ENCODE peak calls at places on chromosomes 16 and 17, in nine cellular contexts. B, X, T, L, Z, W, K, M and H are unnamed samples.

GRCh38 chr16:30740364-30741251 is 7.6 kb upstream of the PHKG2 start:
- DNase-seq in Z (peak), L (peak), K (peak), X (peak), T (no peak), B (peak), M (peak), W (peak), H (peak)

GRCh38 chr16:27475561-27475960 is 73.6 kb downstream of the IL21R start:
- DNase-seq in W (no peak), K (no peak), T (no peak), Z (no peak), X (no peak), L (no peak), M (peak), B (no peak), H (peak)

GRCh38 chr16:11309895-11310633 is 28.9 kb upstream of the PRM1 start:
- DNase-seq in T (peak), W (no peak), X (no peak), L (no peak), K (no peak), M (no peak), B (no peak), Z (no peak), H (no peak)

GRCh38 chr16:11604783-11605563 is 18.3 kb upstream of the LITAF start:
- DNase-seq in L (no peak), M (peak), W (peak), X (peak), B (no peak), T (no peak), Z (no peak), K (peak), H (no peak)

GRCh38 chr16:12186774-12187335 is 210.3 kb downstream of the SNX29 start:
- DNase-seq in B (no peak), T (no peak), Z (no peak), L (no peak), W (peak), X (no peak), K (no peak), M (peak), H (no peak)

GRCh38 chr16:67022531-67023214 is 6.3 kb upstream of the CBFB start:
- DNase-seq in M (no peak), T (no peak), B (no peak), K (no peak), W (no peak), X (no peak), L (no peak), Z (no peak), H (no peak)

GRCh38 chr17:54937426-54937825 is 31.0 kb downstream of the COX11 start:
- DNase-seq in M (no peak), B (no peak), L (no peak), K (no peak), T (no peak), Z (no peak), W (no peak), X (no peak), H (no peak)

GRCh38 chr16:68642436-68643064 is 2.6 kb upstream of the CDH3 start:
- DNase-seq in L (no peak), X (no peak), B (no peak), M (no peak), T (no peak), K (no peak), Z (no peak), W (no peak), H (no peak)

GRCh38 chr16:12866981-12867551 is 34.3 kb upstream of the SHISA9 start:
- DNase-seq in Z (no peak), T (no peak), K (no peak), X (no peak), W (no peak), L (no peak), M (no peak), B (no peak), H (no peak)

GRCh38 chr16:67180166-67180565 is 3.6 kb downstream of the MATCAP1 start:
- DNase-seq in T (no peak), L (no peak), M (no peak), Z (no peak), K (no peak), X (no peak), W (no peak), B (no peak), H (no peak)

GRCh38 chr16:49250689-49251088 is 30.9 kb downstream of the CBLN1 start:
- DNase-seq in T (no peak), M (no peak), W (no peak), X (no peak), K (no peak), Z (no peak), L (no peak), B (no peak), H (no peak)

GRCh38 chr16:13793788-13794461 is 126.0 kb upstream of the ERCC4 start:
- DNase-seq in K (no peak), B (no peak), T (no peak), Z (no peak), L (no peak), M (no peak), W (peak), X (no peak), H (no peak)

GRCh38 chr17:42553866-42554249 is 1.1 kb downstream of the HSD17B1 start:
- DNase-seq in X (peak), K (no peak), T (peak), W (no peak), L (no peak), B (no peak), Z (no peak), M (no peak), H (no peak)

GRCh38 chr17:62761884-62762283 is 46.2 kb downstream of the MARCHF10 start:
- DNase-seq in K (no peak), Z (no peak), W (no peak), M (no peak), X (no peak), L (no peak), B (no peak), T (no peak), H (peak)

GRCh38 chr17:27550974-27551505 is 79.9 kb upstream of the LGALS9 start:
- DNase-seq in K (no peak), W (no peak), T (no peak), B (no peak), M (no peak), Z (no peak), X (peak), L (no peak), H (no peak)

GRCh38 chr17:40604327-40605080 is 39.2 kb upstream of the CCR7 start:
- DNase-seq in W (no peak), K (no peak), L (no peak), M (no peak), B (no peak), X (no peak), T (no peak), Z (no peak), H (no peak)

GRCh38 chr16:89193021-89193575 is 7.2 kb downstream of the SLC22A31 start:
- DNase-seq in W (peak), L (peak), T (peak), B (no peak), K (peak), Z (peak), X (peak), M (peak), H (peak)

GRCh38 chr17:81365601-81366585 is 29.4 kb upstream of the BAHCC1 start:
- DNase-seq in B (no peak), W (no peak), X (peak), L (no peak), T (peak), M (peak), Z (peak), K (peak), H (no peak)

GRCh38 chr16:48556913-48557351 is 53.0 kb downstream of the N4BP1 start:
- DNase-seq in K (no peak), T (peak), B (no peak), L (no peak), W (no peak), X (no peak), Z (peak), M (peak), H (no peak)

DNA sequence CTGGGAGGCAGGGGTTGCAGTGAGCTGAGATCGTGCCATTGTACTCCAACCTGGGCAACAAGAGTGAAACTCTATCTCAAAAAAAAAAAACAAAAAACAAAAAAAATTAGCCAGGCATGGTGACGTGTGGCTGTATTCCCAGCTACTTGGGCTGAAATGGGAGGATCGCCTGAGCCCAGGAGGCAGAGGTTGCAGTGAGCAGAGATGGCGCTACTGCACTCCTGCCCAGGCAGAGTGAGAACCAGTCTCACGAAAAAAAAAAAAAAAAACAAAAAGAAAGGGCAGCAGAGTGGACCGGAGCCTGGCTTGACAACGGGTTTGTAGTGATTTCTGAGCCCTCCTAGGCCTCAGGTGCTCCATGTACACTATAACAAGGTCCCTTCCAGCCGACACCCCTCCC is 33.1 kb downstream of the PEMT start:
- DNase-seq in K (no peak), B (no peak), X (no peak), T (no peak), M (no peak), L (no peak), Z (no peak), W (no peak), H (no peak)
- TF ChIP-seq POLR2A in K (no peak), B (no peak), X (no peak), T (no peak), M (no peak), L (no peak), Z (no peak), W (no peak), H (no peak)

GRCh38 chr16:3127745-3128144 is 7.1 kb upstream of the ZNF213 start:
- DNase-seq in B (no peak), M (no peak), K (no peak), T (no peak), X (no peak), Z (no peak), L (no peak), W (no peak), H (no peak)

GRCh38 chr16:3134338-3135119 is at the start of gene ZNF213:
- DNase-seq in T (peak), B (peak), Z (peak), W (peak), L (peak), M (peak), X (peak), K (peak), H (peak)

GRCh38 chr16:3123986-3124886 is 10.6 kb upstream of the ZNF213 start:
- DNase-seq in B (peak), L (peak), X (peak), W (peak), Z (peak), M (peak), T (peak), K (peak), H (peak)

GRCh38 chr16:3131755-3132377 is 3.0 kb upstream of the ZNF213 start:
- DNase-seq in Z (no peak), T (peak), L (peak), B (no peak), M (peak), K (peak), X (peak), W (no peak), H (no peak)

DNA sequence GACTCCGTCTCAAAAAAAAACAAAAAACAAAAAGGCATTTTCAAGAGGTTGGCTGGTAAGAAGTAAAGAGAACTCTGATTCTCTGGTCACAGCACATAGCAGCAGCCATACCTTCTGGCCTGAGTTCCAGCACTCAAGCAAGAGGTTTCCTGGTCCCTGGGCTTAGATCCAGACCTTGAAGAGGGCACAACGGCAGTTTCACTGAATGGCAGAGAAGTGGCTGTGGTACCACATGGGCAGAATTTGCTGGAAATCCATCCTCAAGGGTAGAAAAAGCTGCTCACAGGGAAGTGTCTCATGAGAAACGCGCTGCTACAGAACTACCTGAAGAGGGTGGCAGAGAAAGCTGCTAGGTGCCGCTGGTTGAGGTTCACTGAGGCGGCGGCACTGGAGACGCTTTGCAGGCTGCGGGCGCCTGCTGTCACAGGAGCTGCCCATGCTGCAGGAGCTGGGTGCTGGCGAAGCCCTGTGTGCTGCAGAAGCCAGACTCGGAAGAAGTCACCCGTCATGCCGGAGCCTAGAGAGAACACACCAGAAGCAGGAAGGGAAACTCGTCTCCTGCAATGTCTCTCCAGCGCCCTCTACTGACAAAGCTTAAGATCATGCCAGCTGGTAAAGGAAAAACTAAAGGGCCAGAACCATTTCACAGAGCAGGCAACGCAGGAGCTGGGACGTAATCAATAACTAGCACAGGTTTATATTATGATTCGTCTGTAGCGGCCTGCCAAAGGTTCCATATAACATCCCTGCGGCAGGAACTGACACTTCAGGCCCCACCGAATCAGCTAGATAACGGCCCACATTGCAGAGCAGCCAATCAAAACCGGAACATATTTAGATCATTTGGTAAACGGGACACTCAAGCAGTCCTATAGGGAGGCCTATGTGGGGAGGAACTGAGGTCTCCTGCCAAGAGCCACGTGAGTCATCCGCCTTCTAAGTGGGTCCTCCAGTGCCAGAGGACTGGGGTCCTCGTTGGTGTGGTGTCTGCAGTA is 5.4 kb upstream of the ZNF213 start:
- DNase-seq in T (peak), M (peak), L (peak), B (no peak), K (peak), W (peak), X (peak), Z (no peak), H (no peak)
- TF ChIP-seq POLR2A in T (peak), M (no peak), L (peak), B (peak), K (peak), W (no peak), X (peak), Z (no peak), H (no peak)

GRCh38 chr17:39601010-39601597 is 6.6 kb downstream of the NEUROD2 start:
- DNase-seq in K (no peak), X (no peak), Z (no peak), M (no peak), L (no peak), B (no peak), W (no peak), T (no peak), H (no peak)
- TF ChIP-seq POLR2A in K (no peak), X (no peak), Z (no peak), M (no peak), L (no peak), B (no peak), W (no peak), T (no peak), H (no peak)

DNA sequence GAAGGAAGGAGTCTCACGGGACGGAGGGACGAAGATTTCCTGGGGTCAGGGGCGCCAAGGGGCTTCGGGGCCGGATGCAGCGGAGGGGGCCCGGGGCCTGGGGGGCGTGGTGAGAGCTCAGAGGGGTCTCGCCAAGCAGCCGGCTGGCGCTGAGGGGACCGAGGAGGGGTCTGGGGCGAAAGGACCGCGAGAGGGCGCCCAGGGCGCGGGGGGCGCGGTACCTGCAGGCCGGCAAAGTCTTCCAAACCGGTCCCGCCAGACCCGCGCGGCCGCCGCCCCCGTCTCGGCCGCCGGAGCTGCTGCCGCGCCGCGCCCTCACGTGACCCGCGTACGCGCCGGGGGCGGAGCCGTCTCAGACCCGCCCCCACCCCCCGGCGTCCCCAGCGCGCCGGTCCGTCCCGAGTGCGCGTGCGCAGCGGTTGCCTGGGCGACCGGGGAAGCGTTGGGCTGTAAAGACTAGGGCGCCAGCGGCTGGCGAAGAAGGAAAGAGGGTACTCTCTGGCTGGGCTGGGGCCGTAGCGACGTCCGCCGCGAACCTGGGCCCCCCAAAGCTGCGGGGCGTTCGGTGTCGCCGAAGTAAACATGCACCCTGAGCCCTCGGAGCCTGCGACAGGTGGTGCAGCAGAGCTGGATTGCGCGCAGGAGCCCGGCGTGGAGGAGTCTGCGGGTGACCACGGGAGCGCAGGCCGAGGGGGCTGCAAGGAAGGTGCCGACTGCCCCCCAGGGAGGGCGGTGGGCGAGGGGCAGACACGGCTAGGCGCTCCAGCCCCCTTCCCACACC is at the start of the genes DNAAF1 and HSDL1:
- DNase-seq in X (peak), B (peak), M (peak), W (peak), K (peak), T (peak), Z (peak), L (peak), H (peak)
- TF ChIP-seq POLR2A in X (peak), B (peak), M (no peak), W (peak), K (no peak), T (peak), Z (peak), L (peak), H (peak)

GRCh38 chr17:75845058-75845711 is 981 bp upstream of the UNC13D start:
- DNase-seq in W (peak), B (peak), X (peak), L (peak), M (peak), T (peak), K (peak), Z (peak), H (peak)
- TF ChIP-seq POLR2A in W (no peak), B (no peak), X (peak), L (peak), M (no peak), T (peak), K (peak), Z (no peak), H (peak)

DNA sequence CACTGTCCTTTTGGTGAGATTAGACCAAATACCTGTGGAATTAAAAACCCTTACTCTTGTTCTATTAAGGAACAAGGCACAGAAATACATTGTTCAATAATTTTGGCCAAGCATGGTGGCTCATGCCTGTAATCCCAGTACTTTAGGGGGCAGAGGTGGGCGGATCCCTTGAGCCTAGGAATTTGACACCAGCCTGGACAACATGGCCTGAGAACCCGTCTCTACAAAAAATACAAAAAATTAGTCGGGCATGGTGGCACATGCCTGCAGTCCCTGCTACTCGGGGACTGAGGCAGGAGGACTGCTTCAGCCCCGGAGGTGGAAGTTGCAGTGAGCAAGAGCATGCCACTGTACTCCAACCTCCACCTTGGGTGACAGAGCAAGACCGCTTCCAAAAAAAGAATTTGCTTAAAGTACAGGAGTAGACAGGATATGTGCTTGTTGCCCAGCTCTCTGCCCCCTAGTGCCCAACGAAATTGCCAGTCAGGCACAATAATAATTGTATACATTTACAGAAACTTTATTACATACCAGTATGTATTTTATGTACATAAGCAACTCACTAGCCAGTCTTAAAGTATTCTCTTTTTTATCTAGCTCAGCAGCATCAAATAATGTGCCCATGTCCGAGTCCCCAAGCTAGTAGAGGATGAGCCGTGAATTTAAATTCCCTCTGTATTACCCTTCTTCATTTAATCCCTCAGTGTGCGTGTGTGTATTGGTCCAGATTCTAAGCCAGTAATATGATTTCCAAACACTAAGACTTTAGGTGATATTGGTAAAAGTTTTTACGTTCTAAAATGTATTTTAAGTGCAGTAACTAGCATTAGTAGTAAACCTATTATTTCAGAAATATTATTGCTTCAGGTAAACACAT is 1.4 kb downstream of the THUMPD1 start:
- DNase-seq in K (no peak), M (no peak), B (peak), T (peak), W (no peak), L (peak), X (peak), Z (no peak), H (no peak)
- TF ChIP-seq POLR2A in K (no peak), M (no peak), B (no peak), T (no peak), W (no peak), L (no peak), X (no peak), Z (no peak), H (no peak)

GRCh38 chr16:85536073-85536410 is 77.1 kb upstream of the GSE1 start:
- DNase-seq in T (peak), M (no peak), B (no peak), K (no peak), W (peak), X (peak), L (peak), Z (no peak), H (no peak)

GRCh38 chr16:85536411-85537330 is 76.5 kb upstream of the GSE1 start:
- DNase-seq in L (peak), K (no peak), W (no peak), Z (no peak), B (no peak), T (no peak), M (no peak), X (no peak), H (no peak)

GRCh38 chr16:85537331-85537788 is 75.8 kb upstream of the GSE1 start:
- DNase-seq in B (no peak), M (no peak), K (no peak), X (no peak), Z (no peak), W (no peak), L (no peak), T (no peak), H (no peak)

GRCh38 chr16:85539084-85539483 is 74.0 kb upstream of the GSE1 start:
- DNase-seq in W (no peak), Z (no peak), L (no peak), B (no peak), K (no peak), X (no peak), T (no peak), M (no peak), H (no peak)

GRCh38 chr16:85537795-85538401 is 75.2 kb upstream of the GSE1 start:
- DNase-seq in B (no peak), W (no peak), K (no peak), X (no peak), L (no peak), Z (no peak), M (no peak), T (no peak), H (no peak)
- TF ChIP-seq POLR2A in B (no peak), W (no peak), K (no peak), X (no peak), L (no peak), Z (no peak), M (no peak), T (no peak), H (no peak)